ENCODE peak calls at places on chromosomes 1 and 21, in six cellular contexts. A is epithelial cell of proximal tubule, E is type B pancreatic cell, N is colonic mucosa, P is ascending aorta, I is OCI-LY7. J is an unnamed sample.

GRCh38 chr1:43707191-43708005 is at the start of gene ST3GAL3:
- DNase-seq in A (no peak), E (peak; percentile 93), N (peak; percentile 92), I (peak; percentile 95), P (peak; percentile 94), J (peak; percentile 71)

GRCh38 chr1:62508187-62508758 is 71.4 kb downstream of the USP1 start:
- DNase-seq in E (no peak), A (no peak), N (peak; percentile 22), P (no peak), I (peak; percentile 42), J (peak; percentile 0)

GRCh38 chr1:190169311-190170067 is 308.2 kb downstream of the BRINP3 start:
- DNase-seq in N (no peak), I (no peak), A (no peak), P (no peak), E (no peak), J (peak; percentile 68)

GRCh38 chr1:153387001-153387400 is 3.9 kb downstream of the S100A8 start:
- DNase-seq in N (no peak), E (no peak), A (no peak), I (no peak), P (no peak), J (no peak)

GRCh38 chr1:202286622-202287097 is 55.1 kb downstream of the UBE2T start:
- DNase-seq in I (no peak), P (peak; percentile 91), E (no peak), A (no peak), N (no peak), J (peak; percentile 54)

GRCh38 chr1:160101037-160101716 is 2.8 kb upstream of the IGSF8 start:
- DNase-seq in I (peak; percentile 86), P (peak; percentile 91), N (peak; percentile 67), E (peak; percentile 85), A (no peak), J (no peak)

GRCh38 chr1:19645544-19646252 is 1.6 kb downstream of the NBL1 start:
- DNase-seq in N (peak; percentile 48), E (no peak), P (no peak), I (no peak), A (no peak), J (no peak)

GRCh38 chr1:227767401-227768396 is 32.5 kb downstream of the SNAP47 start:
- DNase-seq in I (no peak), A (no peak), N (peak; percentile 53), E (no peak), P (no peak), J (no peak)

GRCh38 chr1:19946331-19946751 is 22.9 kb upstream of the PLA2G2E start:
- DNase-seq in N (no peak), A (no peak), I (no peak), P (no peak), E (no peak), J (no peak)

GRCh38 chr1:192311281-192311680 is 5.5 kb upstream of the RGS21 start:
- DNase-seq in P (no peak), I (peak; percentile 2), E (no peak), A (no peak), N (no peak), J (peak; percentile 42)

GRCh38 chr1:25523512-25523911 is 19.9 kb upstream of the LDLRAP1 start:
- DNase-seq in I (peak; percentile 18), P (no peak), A (no peak), N (no peak), E (no peak), J (no peak)

DNA sequence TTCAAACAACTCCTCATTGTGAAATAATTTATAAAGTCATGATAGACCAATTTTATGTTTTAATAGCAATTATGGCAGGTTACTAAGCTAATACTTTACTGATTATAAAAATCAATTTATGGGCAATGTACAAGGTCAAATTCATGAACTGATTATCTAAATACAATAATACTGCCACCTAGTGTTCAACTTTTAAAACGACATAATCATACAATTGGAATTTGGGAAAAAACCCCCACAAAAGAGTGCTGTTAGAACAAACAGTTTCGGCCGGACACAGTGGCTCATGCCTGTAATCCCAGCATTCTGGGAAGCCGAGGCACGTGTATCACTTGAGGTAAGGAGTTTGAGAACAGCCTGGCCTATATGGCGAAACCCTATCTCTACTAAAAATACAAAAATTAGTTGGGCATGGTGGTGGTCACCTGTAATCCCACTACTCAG is 14.0 kb downstream of the GTF2B start:
- DNase-seq in N (no peak), E (no peak), P (no peak), I (peak; percentile 58), A (no peak), J (no peak)
- TF ChIP-seq CTCF in N (peak; percentile 56), E (peak; percentile 85), P (peak; percentile 53), I (peak; percentile 88), A (peak; percentile 41), J (peak; percentile 27)

GRCh38 chr1:32729254-32730046 is 26.9 kb upstream of the SYNC start:
- DNase-seq in I (no peak), A (no peak), P (no peak), N (no peak), E (no peak), J (no peak)
- TF ChIP-seq CTCF in I (no peak), A (no peak), P (no peak), N (no peak), E (no peak), J (no peak)

GRCh38 chr1:17272066-17272465 is 23.2 kb downstream of the PADI3 start:
- DNase-seq in A (no peak), P (no peak), E (no peak), N (no peak), I (no peak), J (no peak)

GRCh38 chr1:17276568-17276967 is 27.7 kb downstream of the PADI3 start:
- DNase-seq in I (no peak), P (no peak), N (no peak), E (no peak), A (no peak), J (no peak)

GRCh38 chr1:17272641-17273040 is 23.7 kb downstream of the PADI3 start:
- DNase-seq in E (no peak), P (no peak), I (no peak), N (peak; percentile 80), A (no peak), J (no peak)

GRCh38 chr1:17273096-17273495 is 24.2 kb downstream of the PADI3 start:
- DNase-seq in P (no peak), A (no peak), I (no peak), N (no peak), E (no peak), J (no peak)

DNA sequence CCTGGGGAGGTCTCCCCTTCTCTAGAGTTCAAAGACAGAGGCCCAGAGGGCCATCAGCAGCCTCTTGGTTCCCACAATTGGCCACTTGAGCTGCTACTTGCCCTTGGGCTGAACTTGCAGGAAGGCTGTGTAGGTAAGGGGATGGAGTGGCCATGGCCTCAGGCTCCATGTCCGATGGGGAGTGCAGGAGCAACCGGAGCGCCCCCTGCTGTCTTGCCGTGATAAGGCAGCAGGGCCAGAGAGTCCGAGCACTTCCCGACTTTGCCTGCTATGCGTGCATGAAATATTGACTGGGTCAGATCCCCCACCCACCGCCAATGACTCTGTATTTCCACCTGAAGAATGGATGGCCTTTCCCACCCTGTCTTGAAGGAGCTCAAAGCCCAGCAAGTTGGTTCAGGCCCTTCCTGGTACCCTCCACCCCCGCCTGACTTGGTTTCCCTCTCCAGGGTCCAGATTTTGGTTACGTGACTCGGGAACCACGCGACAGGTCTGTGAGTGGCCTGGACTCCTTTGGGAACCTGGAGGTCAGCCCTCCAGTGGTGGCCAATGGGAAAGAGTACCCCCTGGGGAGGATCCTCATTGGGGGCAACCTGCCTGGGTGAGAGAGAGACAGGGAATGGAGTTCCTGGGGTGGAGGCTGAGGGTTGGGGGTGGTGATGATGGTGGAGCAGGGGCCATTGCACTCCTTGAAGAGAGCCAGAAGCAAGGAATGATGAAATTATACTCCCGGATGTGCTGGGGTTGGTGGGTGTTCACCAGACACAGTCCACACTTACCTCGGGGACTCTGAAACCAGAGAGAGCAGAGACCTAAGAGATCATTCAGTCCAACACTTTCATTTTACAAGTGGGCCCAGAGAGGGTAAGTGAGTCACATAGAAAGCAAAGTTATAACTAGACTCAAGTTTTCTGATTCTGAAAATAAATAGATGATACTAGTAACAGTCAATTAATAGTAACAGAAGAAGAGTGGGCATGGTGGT is 25.6 kb downstream of the PADI3 start:
- DNase-seq in N (peak; percentile 74), I (peak; percentile 32), E (no peak), A (no peak), P (no peak), J (no peak)
- TF ChIP-seq CTCF in N (peak; percentile 78), I (peak; percentile 84), E (peak; percentile 82), A (peak; percentile 59), P (no peak), J (peak; percentile 78)

GRCh38 chr21:37758997-37759396 is 157.3 kb downstream of the KCNJ6 start:
- DNase-seq in P (no peak), I (peak; percentile 19), N (peak; percentile 28), A (no peak), E (no peak), J (no peak)
- TF ChIP-seq CTCF in P (peak; percentile 11), I (peak; percentile 65), N (peak; percentile 41), A (peak; percentile 87), E (peak; percentile 73), J (peak; percentile 64)

GRCh38 chr1:180154003-180154324 is 705 bp upstream of the QSOX1 start:
- DNase-seq in P (no peak), I (peak; percentile 10), A (no peak), N (no peak), E (no peak), J (no peak)

GRCh38 chr1:180153032-180153431 is 1.6 kb upstream of the QSOX1 start:
- DNase-seq in N (no peak), E (no peak), A (no peak), P (no peak), I (no peak), J (no peak)

GRCh38 chr1:180156201-180156600 is 1.5 kb downstream of the QSOX1 start:
- DNase-seq in I (peak; percentile 36), P (no peak), N (no peak), E (no peak), A (no peak), J (no peak)

GRCh38 chr1:180155202-180155682 is 573 bp downstream of the QSOX1 start:
- DNase-seq in A (no peak), N (peak; percentile 47), P (no peak), E (no peak), I (peak; percentile 33), J (no peak)

GRCh38 chr1:180154325-180155201 is at the start of gene QSOX1:
- DNase-seq in E (peak; percentile 88), I (peak; percentile 92), N (peak; percentile 92), A (no peak), P (peak; percentile 93), J (no peak)
- TF ChIP-seq CTCF in E (peak; percentile 50), I (no peak), N (no peak), A (no peak), P (no peak), J (no peak)

GRCh38 chr1:97013904-97014303 is 292.3 kb downstream of the PTBP2 start:
- DNase-seq in I (no peak), E (no peak), P (no peak), N (no peak), A (no peak), J (no peak)

GRCh38 chr1:97014426-97014825 is 292.8 kb downstream of the PTBP2 start:
- DNase-seq in E (no peak), I (no peak), A (no peak), N (no peak), P (no peak), J (no peak)

DNA sequence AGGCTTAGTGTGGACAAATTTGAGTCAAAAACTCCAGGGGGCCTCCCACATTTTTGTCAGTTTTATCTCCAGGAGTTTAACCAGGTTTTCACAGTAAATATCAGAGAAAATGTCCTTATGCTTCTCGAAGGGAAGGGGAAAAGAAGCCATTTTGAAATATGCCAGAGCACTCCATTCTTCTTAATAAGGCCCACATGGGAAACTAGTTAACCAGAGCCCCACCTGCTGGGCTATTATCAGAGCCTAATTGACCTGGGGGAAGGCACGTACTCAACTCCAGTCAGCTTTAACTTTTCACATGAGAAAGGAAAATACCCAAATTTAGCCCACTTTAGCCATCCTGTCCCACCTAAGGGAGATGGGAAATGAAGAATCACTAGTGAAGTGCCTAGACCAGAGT is 296.3 kb downstream of the PTBP2 start:
- DNase-seq in I (peak; percentile 2), E (no peak), P (no peak), N (no peak), A (no peak), J (no peak)
- TF ChIP-seq CTCF in I (no peak), E (no peak), P (no peak), N (no peak), A (peak; percentile 19), J (peak; percentile 31)

J was measured in retinal pigment epithelial cell.